ENCODE peak calls at places on chromosomes 5 and 9, in eight cellular contexts. One of them, this sample, is unnamed.

GRCh38 chr9:136204838-136205706 is at the start of gene LHX3:
- DNase-seq in CD8-positive, alpha-beta T cell: no peak
- DNase-seq in heart right ventricle: no peak
- DNase-seq in HCT116: no peak
- DNase-seq in GM23338: peak; percentile 84
- DNase-seq in left lung: no peak
- DNase-seq in transverse colon: no peak
- DNase-seq in fibroblast of lung: no peak
- DNase-seq in this sample: no peak

GRCh38 chr9:136268318-136268717 is 22.7 kb upstream of the QSOX2 start:
- DNase-seq in heart right ventricle: no peak
- DNase-seq in left lung: no peak
- DNase-seq in HCT116: no peak
- DNase-seq in transverse colon: no peak
- DNase-seq in CD8-positive, alpha-beta T cell: no peak
- DNase-seq in fibroblast of lung: peak; percentile 27
- DNase-seq in GM23338: peak; percentile 58
- DNase-seq in this sample: no peak

GRCh38 chr5:40017151-40017550 is 592.4 kb upstream of the DAB2 start:
- DNase-seq in HCT116: no peak
- DNase-seq in heart right ventricle: no peak
- DNase-seq in fibroblast of lung: no peak
- DNase-seq in CD8-positive, alpha-beta T cell: no peak
- DNase-seq in GM23338: no peak
- DNase-seq in transverse colon: no peak
- DNase-seq in left lung: no peak
- DNase-seq in this sample: no peak

GRCh38 chr5:126081209-126081608 is 342.0 kb upstream of the GRAMD2B start:
- DNase-seq in HCT116: no peak
- DNase-seq in GM23338: no peak
- DNase-seq in left lung: no peak
- DNase-seq in transverse colon: no peak
- DNase-seq in CD8-positive, alpha-beta T cell: no peak
- DNase-seq in fibroblast of lung: no peak
- DNase-seq in heart right ventricle: no peak
- DNase-seq in this sample: no peak

GRCh38 chr5:1460054-1460682 is 14.9 kb upstream of the SLC6A3 start:
- DNase-seq in fibroblast of lung: no peak
- DNase-seq in left lung: peak; percentile 26
- DNase-seq in transverse colon: no peak
- DNase-seq in HCT116: no peak
- DNase-seq in heart right ventricle: no peak
- DNase-seq in CD8-positive, alpha-beta T cell: no peak
- DNase-seq in GM23338: no peak
- DNase-seq in this sample: peak; percentile 33

GRCh38 chr9:104872959-104873850 is 54.8 kb downstream of the ABCA1 start:
- DNase-seq in HCT116: no peak
- DNase-seq in transverse colon: peak; percentile 28
- DNase-seq in fibroblast of lung: peak; percentile 79
- DNase-seq in CD8-positive, alpha-beta T cell: no peak
- DNase-seq in left lung: peak; percentile 62
- DNase-seq in heart right ventricle: no peak
- DNase-seq in GM23338: peak; percentile 13
- DNase-seq in this sample: peak; percentile 85

GRCh38 chr5:165201364-165202143 is 1696.1 kb downstream of the MAT2B start:
- DNase-seq in CD8-positive, alpha-beta T cell: no peak
- DNase-seq in left lung: no peak
- DNase-seq in fibroblast of lung: peak; percentile 90
- DNase-seq in heart right ventricle: no peak
- DNase-seq in HCT116: no peak
- DNase-seq in transverse colon: no peak
- DNase-seq in GM23338: no peak
- DNase-seq in this sample: no peak

GRCh38 chr5:56316302-56316994 is 83.3 kb upstream of the ANKRD55 start:
- DNase-seq in CD8-positive, alpha-beta T cell: no peak
- DNase-seq in heart right ventricle: no peak
- DNase-seq in left lung: no peak
- DNase-seq in HCT116: no peak
- DNase-seq in transverse colon: no peak
- DNase-seq in GM23338: no peak
- DNase-seq in fibroblast of lung: no peak
- DNase-seq in this sample: no peak

GRCh38 chr5:68189171-68189570 is 26.4 kb upstream of the PIK3R1 start:
- DNase-seq in GM23338: no peak
- DNase-seq in CD8-positive, alpha-beta T cell: no peak
- DNase-seq in left lung: no peak
- DNase-seq in heart right ventricle: no peak
- DNase-seq in transverse colon: no peak
- DNase-seq in fibroblast of lung: no peak
- DNase-seq in HCT116: no peak
- DNase-seq in this sample: no peak

GRCh38 chr5:72252008-72252407 is 68.0 kb downstream of the MRPS27 start:
- DNase-seq in GM23338: no peak
- DNase-seq in heart right ventricle: no peak
- DNase-seq in transverse colon: no peak
- DNase-seq in CD8-positive, alpha-beta T cell: no peak
- DNase-seq in fibroblast of lung: no peak
- DNase-seq in HCT116: no peak
- DNase-seq in left lung: no peak
- DNase-seq in this sample: no peak

GRCh38 chr9:126609711-126610388 is 3.9 kb upstream of the LMX1B start:
- DNase-seq in transverse colon: no peak
- DNase-seq in heart right ventricle: no peak
- DNase-seq in CD8-positive, alpha-beta T cell: no peak
- DNase-seq in GM23338: no peak
- DNase-seq in left lung: no peak
- DNase-seq in HCT116: no peak
- DNase-seq in fibroblast of lung: no peak
- DNase-seq in this sample: no peak

GRCh38 chr5:130045334-130045733 is 141.1 kb downstream of the CHSY3 start:
- DNase-seq in GM23338: no peak
- DNase-seq in fibroblast of lung: no peak
- DNase-seq in left lung: no peak
- DNase-seq in CD8-positive, alpha-beta T cell: no peak
- DNase-seq in HCT116: no peak
- DNase-seq in transverse colon: no peak
- DNase-seq in heart right ventricle: no peak
- DNase-seq in this sample: no peak

GRCh38 chr5:98500811-98501210 is 272.7 kb upstream of the RGMB start:
- DNase-seq in transverse colon: no peak
- DNase-seq in fibroblast of lung: no peak
- DNase-seq in left lung: no peak
- DNase-seq in HCT116: no peak
- DNase-seq in heart right ventricle: no peak
- DNase-seq in GM23338: no peak
- DNase-seq in CD8-positive, alpha-beta T cell: no peak
- DNase-seq in this sample: no peak

GRCh38 chr5:98497391-98497790 is 276.1 kb upstream of the RGMB start:
- DNase-seq in transverse colon: no peak
- DNase-seq in heart right ventricle: no peak
- DNase-seq in CD8-positive, alpha-beta T cell: no peak
- DNase-seq in fibroblast of lung: no peak
- DNase-seq in GM23338: no peak
- DNase-seq in HCT116: no peak
- DNase-seq in left lung: no peak
- DNase-seq in this sample: no peak

GRCh38 chr5:98503582-98503981 is 269.9 kb upstream of the RGMB start:
- DNase-seq in HCT116: no peak
- DNase-seq in fibroblast of lung: no peak
- DNase-seq in GM23338: peak; percentile 10
- DNase-seq in CD8-positive, alpha-beta T cell: no peak
- DNase-seq in left lung: no peak
- DNase-seq in heart right ventricle: no peak
- DNase-seq in transverse colon: no peak
- DNase-seq in this sample: no peak

GRCh38 chr5:98498028-98498427 is 275.4 kb upstream of the RGMB start:
- DNase-seq in GM23338: peak; percentile 5
- DNase-seq in left lung: no peak
- DNase-seq in transverse colon: no peak
- DNase-seq in heart right ventricle: no peak
- DNase-seq in fibroblast of lung: no peak
- DNase-seq in HCT116: no peak
- DNase-seq in CD8-positive, alpha-beta T cell: no peak
- DNase-seq in this sample: no peak

GRCh38 chr5:98499892-98500291 is 273.6 kb upstream of the RGMB start:
- DNase-seq in heart right ventricle: no peak
- DNase-seq in HCT116: no peak
- DNase-seq in CD8-positive, alpha-beta T cell: no peak
- DNase-seq in left lung: no peak
- DNase-seq in GM23338: no peak
- DNase-seq in transverse colon: no peak
- DNase-seq in fibroblast of lung: no peak
- DNase-seq in this sample: no peak
- H3K36me3 ChIP-seq in heart right ventricle: no peaks in the 10 kb centered on the region
- H3K36me3 ChIP-seq in HCT116: no peaks in the 10 kb centered on the region
- H3K36me3 ChIP-seq in CD8-positive, alpha-beta T cell: no peaks in the 10 kb centered on the region
- H3K36me3 ChIP-seq in left lung: no peaks in the 10 kb centered on the region
- H3K36me3 ChIP-seq in GM23338: no peaks in the 10 kb centered on the region
- H3K36me3 ChIP-seq in transverse colon: no peaks in the 10 kb centered on the region
- H3K36me3 ChIP-seq in fibroblast of lung: no peaks in the 10 kb centered on the region
- H3K36me3 ChIP-seq in this sample: no peaks in the 10 kb centered on the region

DNA sequence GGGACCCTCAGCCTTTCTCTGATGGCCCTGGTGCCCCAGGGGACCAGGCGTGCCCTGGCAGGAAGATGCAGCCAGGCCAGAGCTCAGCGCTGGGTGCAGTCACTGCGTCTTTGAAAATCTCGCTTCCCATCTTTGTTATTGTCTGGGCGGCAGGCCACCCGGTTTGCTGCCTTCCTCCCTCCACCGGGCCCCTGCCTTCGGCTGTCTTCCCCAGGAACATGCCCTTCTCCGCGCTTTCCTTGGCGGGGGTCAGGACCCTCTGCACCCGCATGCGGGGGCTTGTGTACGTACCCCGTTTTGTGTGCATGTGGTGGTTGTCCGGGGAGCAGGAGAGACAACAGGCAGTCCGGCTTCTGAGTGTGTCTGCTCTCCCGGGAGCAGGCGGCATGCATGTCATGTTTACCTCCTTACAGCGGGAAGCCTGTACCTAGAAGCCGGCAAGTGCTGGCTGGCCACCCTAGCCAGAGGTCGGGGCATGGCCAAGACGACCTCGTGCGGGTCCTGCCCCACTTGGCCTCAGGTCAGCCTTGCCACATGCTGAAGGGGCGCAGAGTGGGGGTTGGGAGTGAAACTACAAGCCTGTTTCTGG is 49.5 kb downstream of the DAB2IP start:
- DNase-seq in CD8-positive, alpha-beta T cell: no peak
- DNase-seq in heart right ventricle: peak; percentile 69
- DNase-seq in transverse colon: no peak
- DNase-seq in left lung: no peak
- DNase-seq in fibroblast of lung: no peak
- DNase-seq in HCT116: no peak
- DNase-seq in GM23338: no peak
- DNase-seq in this sample: no peak
- H3K4me3 ChIP-seq in CD8-positive, alpha-beta T cell: no peak overlapping the region
- H3K4me3 ChIP-seq in heart right ventricle: peak overlapping the region; percentile 56
- H3K4me3 ChIP-seq in transverse colon: peak overlapping the region; percentile 28
- H3K4me3 ChIP-seq in left lung: no peak overlapping the region
- H3K4me3 ChIP-seq in fibroblast of lung: peak overlapping the region; percentile 65
- H3K4me3 ChIP-seq in HCT116: no peak overlapping the region
- H3K4me3 ChIP-seq in GM23338: no peak overlapping the region
- H3K4me3 ChIP-seq in this sample: no peak overlapping the region

GRCh38 chr5:181028032-181028819 is 11.8 kb upstream of the BTNL9 start:
- DNase-seq in HCT116: peak; percentile 90
- DNase-seq in fibroblast of lung: no peak
- DNase-seq in transverse colon: no peak
- DNase-seq in GM23338: peak; percentile 93
- DNase-seq in heart right ventricle: no peak
- DNase-seq in CD8-positive, alpha-beta T cell: no peak
- DNase-seq in left lung: no peak
- DNase-seq in this sample: no peak
- H3K27ac ChIP-seq in HCT116: peak overlapping the region; percentile 67
- H3K27ac ChIP-seq in fibroblast of lung: no peak overlapping the region
- H3K27ac ChIP-seq in transverse colon: no peak overlapping the region
- H3K27ac ChIP-seq in GM23338: no peak overlapping the region
- H3K27ac ChIP-seq in heart right ventricle: no peak overlapping the region
- H3K27ac ChIP-seq in CD8-positive, alpha-beta T cell: no peak overlapping the region
- H3K27ac ChIP-seq in left lung: no peak overlapping the region
- H3K27ac ChIP-seq in this sample: no peak overlapping the region

DNA sequence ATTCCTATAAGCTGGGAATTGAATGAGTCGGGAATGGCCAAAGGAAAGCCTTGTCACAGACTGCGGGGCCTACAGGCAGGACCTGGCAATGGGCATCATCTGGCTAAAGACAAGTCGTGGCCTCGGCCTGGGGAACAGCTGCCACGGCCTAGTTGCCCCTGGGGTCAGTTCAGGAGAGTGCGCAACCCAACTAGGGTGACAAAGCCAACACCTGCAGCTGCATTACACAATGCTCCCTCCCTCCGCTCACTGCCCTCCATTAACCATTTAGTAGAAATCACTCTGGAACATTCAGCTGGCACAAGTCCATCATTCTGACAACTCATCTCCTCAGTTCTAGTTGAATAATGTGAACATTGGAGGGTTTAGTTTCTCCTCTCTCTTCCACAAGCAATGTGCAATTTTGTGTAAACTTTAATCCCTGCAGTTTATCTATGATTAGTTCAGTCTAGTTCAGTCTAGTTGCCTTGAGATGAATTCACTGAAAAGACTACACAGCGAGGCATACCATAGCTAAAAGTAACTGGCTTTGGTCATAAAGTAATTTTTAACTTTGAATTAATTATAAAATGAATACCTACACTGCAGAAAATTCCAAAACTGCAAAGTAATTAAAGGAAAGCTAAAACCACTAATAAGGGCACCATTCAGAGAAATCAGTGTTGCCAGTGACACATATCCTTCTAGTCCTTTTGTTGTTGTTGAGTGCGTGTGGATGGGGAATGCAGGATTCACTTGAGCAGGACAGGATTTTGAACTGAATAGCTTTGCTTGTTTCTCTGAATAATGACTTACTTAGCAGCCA is 5.1 kb downstream of the GLDC start:
- DNase-seq in fibroblast of lung: no peak
- DNase-seq in GM23338: no peak
- DNase-seq in left lung: no peak
- DNase-seq in HCT116: no peak
- DNase-seq in transverse colon: no peak
- DNase-seq in heart right ventricle: no peak
- DNase-seq in CD8-positive, alpha-beta T cell: no peak
- DNase-seq in this sample: peak; percentile 46
- H3K36me3 ChIP-seq in fibroblast of lung: no peaks in the 10 kb centered on the region
- H3K36me3 ChIP-seq in GM23338: peaks cover 5% of the 10 kb centered on the region
- H3K36me3 ChIP-seq in left lung: no peaks in the 10 kb centered on the region
- H3K36me3 ChIP-seq in HCT116: no peaks in the 10 kb centered on the region
- H3K36me3 ChIP-seq in transverse colon: no peaks in the 10 kb centered on the region
- H3K36me3 ChIP-seq in heart right ventricle: no peaks in the 10 kb centered on the region
- H3K36me3 ChIP-seq in CD8-positive, alpha-beta T cell: no peaks in the 10 kb centered on the region
- H3K36me3 ChIP-seq in this sample: no peaks in the 10 kb centered on the region

GRCh38 chr9:36142510-36143161 is 6.1 kb downstream of the GLIPR2 start:
- DNase-seq in fibroblast of lung: no peak
- DNase-seq in CD8-positive, alpha-beta T cell: no peak
- DNase-seq in HCT116: no peak
- DNase-seq in transverse colon: peak; percentile 42
- DNase-seq in left lung: no peak
- DNase-seq in GM23338: no peak
- DNase-seq in heart right ventricle: peak; percentile 28
- DNase-seq in this sample: peak; percentile 69
- H3K4me3 ChIP-seq in fibroblast of lung: peak overlapping the region; percentile 17
- H3K4me3 ChIP-seq in CD8-positive, alpha-beta T cell: peak overlapping the region; percentile 42
- H3K4me3 ChIP-seq in HCT116: no peak overlapping the region
- H3K4me3 ChIP-seq in transverse colon: peak overlapping the region; percentile 33
- H3K4me3 ChIP-seq in left lung: no peak overlapping the region
- H3K4me3 ChIP-seq in GM23338: no peak overlapping the region
- H3K4me3 ChIP-seq in heart right ventricle: peak overlapping the region; percentile 26
- H3K4me3 ChIP-seq in this sample: peak overlapping the region; percentile 29

GRCh38 chr9:132142883-132143282 is 19.0 kb upstream of the NTNG2 start:
- DNase-seq in fibroblast of lung: no peak
- DNase-seq in transverse colon: no peak
- DNase-seq in HCT116: no peak
- DNase-seq in CD8-positive, alpha-beta T cell: no peak
- DNase-seq in left lung: no peak
- DNase-seq in GM23338: no peak
- DNase-seq in heart right ventricle: no peak
- DNase-seq in this sample: no peak
- H3K27ac ChIP-seq in fibroblast of lung: no peak overlapping the region
- H3K27ac ChIP-seq in transverse colon: no peak overlapping the region
- H3K27ac ChIP-seq in HCT116: no peak overlapping the region
- H3K27ac ChIP-seq in CD8-positive, alpha-beta T cell: no peak overlapping the region
- H3K27ac ChIP-seq in left lung: no peak overlapping the region
- H3K27ac ChIP-seq in GM23338: no peak overlapping the region
- H3K27ac ChIP-seq in heart right ventricle: no peak overlapping the region
- H3K27ac ChIP-seq in this sample: no peak overlapping the region

This sample was measured in sigmoid colon.